ENCODE peak calls at places on chromosome 13, in eight cellular contexts. One of them, this sample, is unnamed.

GRCh38 chr13:106378263-106378662 is 157.2 kb downstream of the EFNB2 start:
- DNase-seq in foreskin fibroblast: no peak
- DNase-seq in upper lobe of left lung: peak; percentile 54
- DNase-seq in progenitor cell of endocrine pancreas: no peak
- DNase-seq in CD4-positive, alpha-beta T cell: no peak
- DNase-seq in keratinocyte: no peak
- DNase-seq in left ventricle myocardium inferior: no peak
- DNase-seq in ascending aorta: no peak
- DNase-seq in this sample: no peak

GRCh38 chr13:111314852-111315251 is 5.6 kb upstream of the TEX29 start:
- DNase-seq in keratinocyte: no peak
- DNase-seq in progenitor cell of endocrine pancreas: no peak
- DNase-seq in upper lobe of left lung: no peak
- DNase-seq in left ventricle myocardium inferior: no peak
- DNase-seq in ascending aorta: no peak
- DNase-seq in foreskin fibroblast: peak; percentile 68
- DNase-seq in CD4-positive, alpha-beta T cell: no peak
- DNase-seq in this sample: peak; percentile 22

GRCh38 chr13:94303644-94304174 is 175.8 kb downstream of the DCT start:
- DNase-seq in CD4-positive, alpha-beta T cell: no peak
- DNase-seq in upper lobe of left lung: no peak
- DNase-seq in progenitor cell of endocrine pancreas: no peak
- DNase-seq in keratinocyte: no peak
- DNase-seq in foreskin fibroblast: no peak
- DNase-seq in left ventricle myocardium inferior: no peak
- DNase-seq in ascending aorta: no peak
- DNase-seq in this sample: no peak

GRCh38 chr13:110132178-110132975 is 174.6 kb downstream of the COL4A1 start:
- DNase-seq in progenitor cell of endocrine pancreas: no peak
- DNase-seq in foreskin fibroblast: no peak
- DNase-seq in upper lobe of left lung: no peak
- DNase-seq in keratinocyte: no peak
- DNase-seq in CD4-positive, alpha-beta T cell: no peak
- DNase-seq in ascending aorta: no peak
- DNase-seq in left ventricle myocardium inferior: no peak
- DNase-seq in this sample: no peak

GRCh38 chr13:114284680-114285079 is 3.3 kb downstream of the UPF3A start:
- DNase-seq in upper lobe of left lung: no peak
- DNase-seq in CD4-positive, alpha-beta T cell: no peak
- DNase-seq in keratinocyte: no peak
- DNase-seq in progenitor cell of endocrine pancreas: no peak
- DNase-seq in left ventricle myocardium inferior: no peak
- DNase-seq in foreskin fibroblast: no peak
- DNase-seq in ascending aorta: no peak
- DNase-seq in this sample: no peak

GRCh38 chr13:110565296-110565695 is 3.8 kb upstream of the RAB20 start:
- DNase-seq in left ventricle myocardium inferior: no peak
- DNase-seq in ascending aorta: no peak
- DNase-seq in keratinocyte: no peak
- DNase-seq in CD4-positive, alpha-beta T cell: no peak
- DNase-seq in upper lobe of left lung: no peak
- DNase-seq in foreskin fibroblast: no peak
- DNase-seq in progenitor cell of endocrine pancreas: no peak
- DNase-seq in this sample: no peak

GRCh38 chr13:74134777-74135305 is 637 bp upstream of the KLF12 start:
- DNase-seq in CD4-positive, alpha-beta T cell: peak; percentile 75
- DNase-seq in keratinocyte: no peak
- DNase-seq in left ventricle myocardium inferior: peak; percentile 66
- DNase-seq in upper lobe of left lung: peak; percentile 51
- DNase-seq in ascending aorta: no peak
- DNase-seq in foreskin fibroblast: no peak
- DNase-seq in progenitor cell of endocrine pancreas: peak; percentile 50
- DNase-seq in this sample: peak; percentile 85

GRCh38 chr13:41956272-41956671 is 4.6 kb downstream of the VWA8 start:
- DNase-seq in keratinocyte: no peak
- DNase-seq in CD4-positive, alpha-beta T cell: no peak
- DNase-seq in foreskin fibroblast: no peak
- DNase-seq in left ventricle myocardium inferior: no peak
- DNase-seq in ascending aorta: no peak
- DNase-seq in progenitor cell of endocrine pancreas: no peak
- DNase-seq in upper lobe of left lung: no peak
- DNase-seq in this sample: no peak

GRCh38 chr13:30785146-30785845 is 50.0 kb downstream of the ALOX5AP start:
- DNase-seq in CD4-positive, alpha-beta T cell: no peak
- DNase-seq in ascending aorta: no peak
- DNase-seq in upper lobe of left lung: peak; percentile 66
- DNase-seq in progenitor cell of endocrine pancreas: no peak
- DNase-seq in keratinocyte: no peak
- DNase-seq in left ventricle myocardium inferior: no peak
- DNase-seq in foreskin fibroblast: no peak
- DNase-seq in this sample: no peak

GRCh38 chr13:44622259-44622658 is 46.1 kb upstream of the TSC22D1 start:
- DNase-seq in keratinocyte: no peak
- DNase-seq in CD4-positive, alpha-beta T cell: no peak
- DNase-seq in progenitor cell of endocrine pancreas: no peak
- DNase-seq in upper lobe of left lung: no peak
- DNase-seq in ascending aorta: no peak
- DNase-seq in foreskin fibroblast: no peak
- DNase-seq in left ventricle myocardium inferior: no peak
- DNase-seq in this sample: no peak

GRCh38 chr13:110014719-110015118 is 228.3 kb upstream of the IRS2 start:
- DNase-seq in keratinocyte: no peak
- DNase-seq in foreskin fibroblast: no peak
- DNase-seq in progenitor cell of endocrine pancreas: no peak
- DNase-seq in left ventricle myocardium inferior: no peak
- DNase-seq in CD4-positive, alpha-beta T cell: no peak
- DNase-seq in ascending aorta: no peak
- DNase-seq in upper lobe of left lung: no peak
- DNase-seq in this sample: no peak

GRCh38 chr13:101416181-101417042 is at the start of gene NALCN:
- DNase-seq in ascending aorta: no peak
- DNase-seq in left ventricle myocardium inferior: peak; percentile 22
- DNase-seq in foreskin fibroblast: no peak
- DNase-seq in CD4-positive, alpha-beta T cell: no peak
- DNase-seq in keratinocyte: no peak
- DNase-seq in progenitor cell of endocrine pancreas: peak; percentile 21
- DNase-seq in upper lobe of left lung: no peak
- DNase-seq in this sample: peak; percentile 73

GRCh38 chr13:104809483-104809882 is 1726.0 kb downstream of the EFNB2 start:
- DNase-seq in left ventricle myocardium inferior: no peak
- DNase-seq in upper lobe of left lung: no peak
- DNase-seq in ascending aorta: no peak
- DNase-seq in progenitor cell of endocrine pancreas: no peak
- DNase-seq in foreskin fibroblast: no peak
- DNase-seq in CD4-positive, alpha-beta T cell: no peak
- DNase-seq in keratinocyte: no peak
- DNase-seq in this sample: no peak

GRCh38 chr13:99740261-99740979 is 231.1 kb downstream of the ZIC5 start:
- DNase-seq in foreskin fibroblast: peak; percentile 62
- DNase-seq in left ventricle myocardium inferior: no peak
- DNase-seq in CD4-positive, alpha-beta T cell: no peak
- DNase-seq in keratinocyte: no peak
- DNase-seq in ascending aorta: no peak
- DNase-seq in upper lobe of left lung: no peak
- DNase-seq in progenitor cell of endocrine pancreas: no peak
- DNase-seq in this sample: no peak

GRCh38 chr13:72536668-72537399 is 190.6 kb downstream of the MZT1 start:
- DNase-seq in progenitor cell of endocrine pancreas: no peak
- DNase-seq in CD4-positive, alpha-beta T cell: no peak
- DNase-seq in left ventricle myocardium inferior: no peak
- DNase-seq in upper lobe of left lung: peak; percentile 19
- DNase-seq in foreskin fibroblast: no peak
- DNase-seq in keratinocyte: no peak
- DNase-seq in ascending aorta: no peak
- DNase-seq in this sample: no peak

GRCh38 chr13:93146584-93147292 is 79.9 kb upstream of the GPC6 start:
- DNase-seq in ascending aorta: no peak
- DNase-seq in progenitor cell of endocrine pancreas: no peak
- DNase-seq in keratinocyte: no peak
- DNase-seq in upper lobe of left lung: no peak
- DNase-seq in left ventricle myocardium inferior: no peak
- DNase-seq in foreskin fibroblast: peak; percentile 27
- DNase-seq in CD4-positive, alpha-beta T cell: no peak
- DNase-seq in this sample: no peak

GRCh38 chr13:74168263-74168675 is 34.1 kb upstream of the KLF12 start:
- DNase-seq in upper lobe of left lung: no peak
- DNase-seq in foreskin fibroblast: no peak
- DNase-seq in keratinocyte: no peak
- DNase-seq in CD4-positive, alpha-beta T cell: no peak
- DNase-seq in left ventricle myocardium inferior: no peak
- DNase-seq in ascending aorta: no peak
- DNase-seq in progenitor cell of endocrine pancreas: no peak
- DNase-seq in this sample: no peak

GRCh38 chr13:111143875-111144540 is 28.9 kb downstream of the ARHGEF7 start:
- DNase-seq in foreskin fibroblast: no peak
- DNase-seq in upper lobe of left lung: no peak
- DNase-seq in left ventricle myocardium inferior: no peak
- DNase-seq in ascending aorta: no peak
- DNase-seq in progenitor cell of endocrine pancreas: no peak
- DNase-seq in keratinocyte: no peak
- DNase-seq in CD4-positive, alpha-beta T cell: no peak
- DNase-seq in this sample: no peak

GRCh38 chr13:50387124-50387581 is 371.9 kb downstream of the KCNRG start:
- DNase-seq in upper lobe of left lung: peak; percentile 73
- DNase-seq in keratinocyte: no peak
- DNase-seq in ascending aorta: peak; percentile 26
- DNase-seq in left ventricle myocardium inferior: peak; percentile 64
- DNase-seq in progenitor cell of endocrine pancreas: no peak
- DNase-seq in CD4-positive, alpha-beta T cell: peak; percentile 28
- DNase-seq in foreskin fibroblast: no peak
- DNase-seq in this sample: no peak

DNA sequence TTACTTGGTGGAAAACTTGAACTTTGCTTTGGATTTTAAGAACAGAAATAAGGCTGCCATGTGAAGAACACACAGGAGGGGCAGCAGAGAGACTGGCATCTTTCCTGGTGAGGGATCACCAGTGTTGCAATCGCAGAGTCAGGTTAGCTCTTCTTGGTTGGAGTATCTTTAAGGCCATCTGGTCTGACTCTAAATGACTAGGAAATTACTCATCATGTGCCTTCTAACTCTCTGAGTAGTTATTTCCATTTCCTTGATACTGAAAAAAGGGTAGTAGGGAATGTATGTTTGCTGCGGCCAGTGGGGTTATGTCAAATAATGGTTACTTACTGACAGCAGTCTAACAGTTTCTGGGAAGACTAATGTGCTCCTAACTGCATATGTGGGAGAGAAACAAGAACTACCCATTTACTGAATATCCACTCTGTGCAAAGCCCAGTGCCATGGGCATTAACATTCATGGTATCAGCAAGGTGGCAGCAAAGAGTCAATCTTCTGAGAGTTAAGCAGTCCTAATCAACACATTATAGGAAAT is 122.1 kb downstream of the COG6 start:
- DNase-seq in progenitor cell of endocrine pancreas: no peak
- DNase-seq in CD4-positive, alpha-beta T cell: no peak
- DNase-seq in left ventricle myocardium inferior: no peak
- DNase-seq in keratinocyte: peak; percentile 70
- DNase-seq in foreskin fibroblast: peak; percentile 94
- DNase-seq in ascending aorta: no peak
- DNase-seq in upper lobe of left lung: no peak
- DNase-seq in this sample: no peak
- TF ChIP-seq CTCF in progenitor cell of endocrine pancreas: peak; percentile 18
- TF ChIP-seq CTCF in CD4-positive, alpha-beta T cell: peak; percentile 63
- TF ChIP-seq CTCF in left ventricle myocardium inferior: peak; percentile 45
- TF ChIP-seq CTCF in keratinocyte: peak; percentile 68
- TF ChIP-seq CTCF in foreskin fibroblast: peak; percentile 33
- TF ChIP-seq CTCF in ascending aorta: no peak
- TF ChIP-seq CTCF in upper lobe of left lung: no peak
- TF ChIP-seq CTCF in this sample: peak; percentile 42

DNA sequence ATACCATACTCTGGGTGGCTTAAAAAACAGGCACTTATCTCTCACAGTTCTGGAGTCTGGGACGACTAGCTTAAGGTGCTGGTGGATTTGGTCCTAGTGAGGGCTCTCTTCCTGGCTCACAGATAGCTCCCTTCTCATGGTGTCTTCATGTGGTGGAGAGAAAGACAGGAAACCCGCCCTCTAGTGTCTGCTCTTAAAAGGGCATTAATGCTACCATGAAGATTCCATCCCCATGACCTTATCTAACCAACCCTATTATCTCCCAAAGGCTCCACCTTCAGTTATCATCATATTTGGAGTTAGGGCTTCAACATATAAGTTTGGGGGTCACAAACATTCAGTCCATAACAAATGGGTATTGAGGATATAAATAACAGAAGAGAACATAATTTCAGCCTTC is 139.4 kb downstream of the HS6ST3 start:
- DNase-seq in keratinocyte: no peak
- DNase-seq in CD4-positive, alpha-beta T cell: no peak
- DNase-seq in left ventricle myocardium inferior: no peak
- DNase-seq in progenitor cell of endocrine pancreas: no peak
- DNase-seq in upper lobe of left lung: no peak
- DNase-seq in foreskin fibroblast: no peak
- DNase-seq in ascending aorta: no peak
- DNase-seq in this sample: no peak
- TF ChIP-seq CTCF in keratinocyte: peak; percentile 32
- TF ChIP-seq CTCF in CD4-positive, alpha-beta T cell: no peak
- TF ChIP-seq CTCF in left ventricle myocardium inferior: peak; percentile 54
- TF ChIP-seq CTCF in progenitor cell of endocrine pancreas: peak; percentile 45
- TF ChIP-seq CTCF in upper lobe of left lung: no peak
- TF ChIP-seq CTCF in foreskin fibroblast: peak; percentile 4
- TF ChIP-seq CTCF in ascending aorta: no peak
- TF ChIP-seq CTCF in this sample: peak; percentile 61

GRCh38 chr13:96792188-96792587 is 202.1 kb downstream of the OXGR1 start:
- DNase-seq in foreskin fibroblast: no peak
- DNase-seq in left ventricle myocardium inferior: no peak
- DNase-seq in CD4-positive, alpha-beta T cell: no peak
- DNase-seq in progenitor cell of endocrine pancreas: no peak
- DNase-seq in keratinocyte: no peak
- DNase-seq in ascending aorta: no peak
- DNase-seq in upper lobe of left lung: no peak
- DNase-seq in this sample: no peak
- TF ChIP-seq CTCF in foreskin fibroblast: no peak
- TF ChIP-seq CTCF in left ventricle myocardium inferior: no peak
- TF ChIP-seq CTCF in CD4-positive, alpha-beta T cell: no peak
- TF ChIP-seq CTCF in progenitor cell of endocrine pancreas: no peak
- TF ChIP-seq CTCF in keratinocyte: no peak
- TF ChIP-seq CTCF in ascending aorta: no peak
- TF ChIP-seq CTCF in upper lobe of left lung: no peak
- TF ChIP-seq CTCF in this sample: no peak

GRCh38 chr13:45682494-45683008 is 19.6 kb upstream of the CBY2 start:
- DNase-seq in keratinocyte: no peak
- DNase-seq in left ventricle myocardium inferior: no peak
- DNase-seq in foreskin fibroblast: no peak
- DNase-seq in CD4-positive, alpha-beta T cell: no peak
- DNase-seq in progenitor cell of endocrine pancreas: no peak
- DNase-seq in ascending aorta: no peak
- DNase-seq in upper lobe of left lung: no peak
- DNase-seq in this sample: no peak

GRCh38 chr13:45678282-45678681 is 23.8 kb upstream of the CBY2 start:
- DNase-seq in foreskin fibroblast: no peak
- DNase-seq in upper lobe of left lung: no peak
- DNase-seq in keratinocyte: no peak
- DNase-seq in CD4-positive, alpha-beta T cell: no peak
- DNase-seq in progenitor cell of endocrine pancreas: no peak
- DNase-seq in left ventricle myocardium inferior: no peak
- DNase-seq in ascending aorta: no peak
- DNase-seq in this sample: no peak

GRCh38 chr13:45681101-45681500 is 21.0 kb upstream of the CBY2 start:
- DNase-seq in foreskin fibroblast: peak; percentile 9
- DNase-seq in upper lobe of left lung: no peak
- DNase-seq in CD4-positive, alpha-beta T cell: no peak
- DNase-seq in keratinocyte: no peak
- DNase-seq in ascending aorta: no peak
- DNase-seq in progenitor cell of endocrine pancreas: no peak
- DNase-seq in left ventricle myocardium inferior: no peak
- DNase-seq in this sample: no peak

GRCh38 chr13:45683701-45684100 is 18.4 kb upstream of the CBY2 start:
- DNase-seq in foreskin fibroblast: no peak
- DNase-seq in progenitor cell of endocrine pancreas: no peak
- DNase-seq in ascending aorta: no peak
- DNase-seq in keratinocyte: no peak
- DNase-seq in CD4-positive, alpha-beta T cell: no peak
- DNase-seq in upper lobe of left lung: no peak
- DNase-seq in left ventricle myocardium inferior: no peak
- DNase-seq in this sample: no peak
- TF ChIP-seq CTCF in foreskin fibroblast: no peak
- TF ChIP-seq CTCF in progenitor cell of endocrine pancreas: peak; percentile 18
- TF ChIP-seq CTCF in ascending aorta: no peak
- TF ChIP-seq CTCF in keratinocyte: no peak
- TF ChIP-seq CTCF in CD4-positive, alpha-beta T cell: peak; percentile 24
- TF ChIP-seq CTCF in upper lobe of left lung: no peak
- TF ChIP-seq CTCF in left ventricle myocardium inferior: no peak
- TF ChIP-seq CTCF in this sample: peak; percentile 53

This sample was measured in type B pancreatic cell.